ENCODE peak calls at places on chromosomes 5 and 9, in four cellular contexts. C is activated CD4-positive, alpha-beta T cell treated with anti-CD3 and anti-CD28 coated beads, Interleukin-2, amount 10 ng/mL, durations not matched to agents 7 days and 5 days; X is body of pancreas; F is naive thymus-derived CD8-positive, alpha-beta T cell. J is an unnamed sample.

GRCh38 chr5:109318455-109319108 is 91.2 kb downstream of the PJA2 start:
- DNase-seq in X (no peak), F (no peak), C (no peak), J (no peak)

GRCh38 chr9:13759624-13760023 is 480.1 kb upstream of the MPDZ start:
- DNase-seq in F (no peak), C (no peak), X (no peak), J (no peak)

GRCh38 chr9:137524597-137525317 is 25.4 kb downstream of the PNPLA7 start:
- DNase-seq in C (no peak), X (no peak), F (no peak), J (no peak)

GRCh38 chr5:135392256-135392655 is 6.8 kb downstream of the MACROH2A1 start:
- DNase-seq in F (no peak), X (peak), C (no peak), J (no peak)

GRCh38 chr5:1543398-1544293 is 19.9 kb upstream of the LPCAT1 start:
- DNase-seq in C (no peak), F (no peak), X (no peak), J (no peak)

GRCh38 chr9:125747053-125747764 is at the start of gene PBX3:
- DNase-seq in F (peak), C (peak), X (peak), J (peak)

GRCh38 chr5:37665272-37665671 is 174.6 kb downstream of the GDNF start:
- DNase-seq in F (no peak), C (no peak), X (no peak), J (peak)

GRCh38 chr9:127661342-127661741 is 45.4 kb upstream of the CFAP157 start:
- DNase-seq in C (no peak), X (peak), F (no peak), J (no peak)

GRCh38 chr9:70477146-70477745 is 62.8 kb upstream of the KLF9 start:
- DNase-seq in X (no peak), F (no peak), C (no peak), J (no peak)

GRCh38 chr9:132125361-132125760 is 36.5 kb upstream of the NTNG2 start:
- DNase-seq in C (no peak), F (no peak), X (no peak), J (no peak)

GRCh38 chr9:130780865-130781504 is 54.1 kb upstream of the ABL1 start:
- DNase-seq in X (peak), C (no peak), F (no peak), J (no peak)

GRCh38 chr5:126972062-126972895 is 58.1 kb downstream of the MARCHF3 start:
- DNase-seq in C (peak), F (no peak), X (no peak), J (peak)

GRCh38 chr9:2663886-2664674 is 42.5 kb downstream of the VLDLR start:
- DNase-seq in C (no peak), F (no peak), X (no peak), J (no peak)

GRCh38 chr5:93599427-93600146 is 16.6 kb downstream of the NR2F1 start:
- DNase-seq in X (no peak), F (no peak), C (no peak), J (no peak)

GRCh38 chr9:36194326-36195000 is 3.7 kb downstream of the CLTA start:
- DNase-seq in X (no peak), C (no peak), F (no peak), J (no peak)

GRCh38 chr9:129146441-129146933 is 31.6 kb downstream of the IER5L start:
- DNase-seq in F (no peak), X (no peak), C (no peak), J (no peak)

J was measured in Jurkat, Clone E6-1.